ENCODE peak calls at places on chromosome 4, in nine cellular contexts. T is heart right ventricle; E is NCI-H2171 treated with DMSO at 0.1 percent for 48 hours; P is GM10248; I is GM12878; D is fibroblast of the conjunctiva; H is A172; F is right atrium auricular region; Q is CD4-positive, CD25-positive, alpha-beta regulatory T cell. W is an unnamed sample.

GRCh38 chr4:142974331-142974730 is 128.2 kb upstream of the INPP4B start:
- DNase-seq in T (no peak), E (no peak), P (no peak), I (no peak), D (no peak), H (no peak), F (no peak), Q (no peak), W (no peak)

GRCh38 chr4:155911905-155912304 is 8.4 kb downstream of the TDO2 start:
- DNase-seq in T (no peak), E (no peak), P (no peak), I (no peak), D (no peak), H (peak; percentile 31), F (no peak), Q (no peak), W (no peak)

GRCh38 chr4:121696641-121697461 is at the start of gene ANXA5:
- DNase-seq in T (peak; percentile 94), E (peak; percentile 21), P (peak; percentile 86), I (no peak), D (peak; percentile 69), H (peak; percentile 78), F (peak; percentile 89), Q (peak; percentile 60), W (peak; percentile 91)

GRCh38 chr4:55650483-55650882 is 14.4 kb upstream of the NMU start:
- DNase-seq in T (no peak), E (no peak), P (no peak), I (no peak), D (no peak), H (no peak), F (no peak), Q (no peak), W (no peak)

GRCh38 chr4:10080874-10081606 is 35.6 kb downstream of the WDR1 start:
- DNase-seq in T (no peak), E (no peak), P (no peak), I (no peak), D (no peak), H (no peak), F (no peak), Q (no peak), W (no peak)

GRCh38 chr4:1846580-1846979 is 9.4 kb downstream of the LETM1 start:
- DNase-seq in T (no peak), E (no peak), P (no peak), I (no peak), D (no peak), H (no peak), F (no peak), Q (no peak), W (no peak)

GRCh38 chr4:7697326-7697725 is 242.3 kb downstream of the AFAP1 start:
- DNase-seq in T (no peak), E (peak; percentile 56), P (no peak), I (no peak), D (no peak), H (no peak), F (no peak), Q (no peak), W (no peak)

GRCh38 chr4:53861856-53862610 is 202.4 kb downstream of the CHIC2 start:
- DNase-seq in T (no peak), E (peak; percentile 5), P (no peak), I (no peak), D (peak; percentile 93), H (peak; percentile 81), F (peak; percentile 73), Q (no peak), W (no peak)

GRCh38 chr4:146329042-146329716 is 114.8 kb downstream of the REELD1 start:
- DNase-seq in T (no peak), E (no peak), P (no peak), I (no peak), D (peak; percentile 33), H (peak; percentile 79), F (no peak), Q (no peak), W (no peak)

GRCh38 chr4:56637791-56638190 is 43.3 kb downstream of the HOPX start:
- DNase-seq in T (no peak), E (no peak), P (no peak), I (no peak), D (no peak), H (no peak), F (no peak), Q (no peak), W (no peak)

W was measured in GM06990.